ENCODE peak calls at places on chromosomes 3 and 15, in seven cellular contexts. One of them, this sample, is unnamed.

GRCh38 chr3:134606033-134607025 is 44.5 kb downstream of the KY start:
- DNase-seq in frontal cortex: no peak
- DNase-seq in activated CD4-positive, alpha-beta T cell treated with anti-CD3 and anti-CD28 coated beads, Interleukin-2, amount 10 ng/mL, durations not matched to agents 7 days and 5 days: no peak
- DNase-seq in pulmonary artery endothelial cell: no peak
- DNase-seq in LoVo: no peak
- DNase-seq in mesothelial cell of epicardium: no peak
- DNase-seq in KBM-7: peak; percentile 84
- DNase-seq in this sample: no peak

GRCh38 chr3:20405731-20406130 is 219.7 kb upstream of the SGO1 start:
- DNase-seq in frontal cortex: no peak
- DNase-seq in activated CD4-positive, alpha-beta T cell treated with anti-CD3 and anti-CD28 coated beads, Interleukin-2, amount 10 ng/mL, durations not matched to agents 7 days and 5 days: no peak
- DNase-seq in pulmonary artery endothelial cell: no peak
- DNase-seq in LoVo: no peak
- DNase-seq in mesothelial cell of epicardium: no peak
- DNase-seq in KBM-7: no peak
- DNase-seq in this sample: no peak

GRCh38 chr3:132164469-132165092 is 129.8 kb upstream of the CPNE4 start:
- DNase-seq in frontal cortex: no peak
- DNase-seq in activated CD4-positive, alpha-beta T cell treated with anti-CD3 and anti-CD28 coated beads, Interleukin-2, amount 10 ng/mL, durations not matched to agents 7 days and 5 days: no peak
- DNase-seq in pulmonary artery endothelial cell: no peak
- DNase-seq in LoVo: peak; percentile 2
- DNase-seq in mesothelial cell of epicardium: no peak
- DNase-seq in KBM-7: no peak
- DNase-seq in this sample: no peak

GRCh38 chr3:152745677-152746076 is 89.3 kb upstream of the P2RY1 start:
- DNase-seq in frontal cortex: no peak
- DNase-seq in activated CD4-positive, alpha-beta T cell treated with anti-CD3 and anti-CD28 coated beads, Interleukin-2, amount 10 ng/mL, durations not matched to agents 7 days and 5 days: no peak
- DNase-seq in pulmonary artery endothelial cell: no peak
- DNase-seq in LoVo: no peak
- DNase-seq in mesothelial cell of epicardium: no peak
- DNase-seq in KBM-7: no peak
- DNase-seq in this sample: no peak

GRCh38 chr15:63597033-63597790 is at the start of gene FBXL22:
- DNase-seq in frontal cortex: no peak
- DNase-seq in activated CD4-positive, alpha-beta T cell treated with anti-CD3 and anti-CD28 coated beads, Interleukin-2, amount 10 ng/mL, durations not matched to agents 7 days and 5 days: no peak
- DNase-seq in pulmonary artery endothelial cell: no peak
- DNase-seq in LoVo: no peak
- DNase-seq in mesothelial cell of epicardium: no peak
- DNase-seq in KBM-7: no peak
- DNase-seq in this sample: no peak

GRCh38 chr3:171783626-171784025 is 26.7 kb downstream of the PLD1 start:
- DNase-seq in frontal cortex: no peak
- DNase-seq in activated CD4-positive, alpha-beta T cell treated with anti-CD3 and anti-CD28 coated beads, Interleukin-2, amount 10 ng/mL, durations not matched to agents 7 days and 5 days: no peak
- DNase-seq in pulmonary artery endothelial cell: no peak
- DNase-seq in LoVo: no peak
- DNase-seq in mesothelial cell of epicardium: no peak
- DNase-seq in KBM-7: no peak
- DNase-seq in this sample: no peak

GRCh38 chr3:172332256-172333041 is 115.8 kb downstream of the GHSR start:
- DNase-seq in frontal cortex: peak; percentile 58
- DNase-seq in activated CD4-positive, alpha-beta T cell treated with anti-CD3 and anti-CD28 coated beads, Interleukin-2, amount 10 ng/mL, durations not matched to agents 7 days and 5 days: peak; percentile 60
- DNase-seq in pulmonary artery endothelial cell: no peak
- DNase-seq in LoVo: peak; percentile 58
- DNase-seq in mesothelial cell of epicardium: no peak
- DNase-seq in KBM-7: peak; percentile 70
- DNase-seq in this sample: peak; percentile 53

GRCh38 chr3:112628038-112628437 is 12.9 kb downstream of the CCDC80 start:
- DNase-seq in frontal cortex: no peak
- DNase-seq in activated CD4-positive, alpha-beta T cell treated with anti-CD3 and anti-CD28 coated beads, Interleukin-2, amount 10 ng/mL, durations not matched to agents 7 days and 5 days: no peak
- DNase-seq in pulmonary artery endothelial cell: no peak
- DNase-seq in LoVo: no peak
- DNase-seq in mesothelial cell of epicardium: no peak
- DNase-seq in KBM-7: no peak
- DNase-seq in this sample: no peak

GRCh38 chr3:101643861-101644613 is 32.9 kb downstream of the ZBTB11 start:
- DNase-seq in frontal cortex: no peak
- DNase-seq in activated CD4-positive, alpha-beta T cell treated with anti-CD3 and anti-CD28 coated beads, Interleukin-2, amount 10 ng/mL, durations not matched to agents 7 days and 5 days: peak; percentile 66
- DNase-seq in pulmonary artery endothelial cell: no peak
- DNase-seq in LoVo: peak; percentile 79
- DNase-seq in mesothelial cell of epicardium: no peak
- DNase-seq in KBM-7: peak; percentile 92
- DNase-seq in this sample: no peak

GRCh38 chr15:48695088-48695834 is 49.8 kb upstream of the FBN1 start:
- DNase-seq in frontal cortex: no peak
- DNase-seq in activated CD4-positive, alpha-beta T cell treated with anti-CD3 and anti-CD28 coated beads, Interleukin-2, amount 10 ng/mL, durations not matched to agents 7 days and 5 days: no peak
- DNase-seq in pulmonary artery endothelial cell: peak; percentile 19
- DNase-seq in LoVo: no peak
- DNase-seq in mesothelial cell of epicardium: no peak
- DNase-seq in KBM-7: no peak
- DNase-seq in this sample: peak; percentile 42

GRCh38 chr15:54660356-54660755 is 536.4 kb downstream of the RSL24D1 start:
- DNase-seq in frontal cortex: no peak
- DNase-seq in activated CD4-positive, alpha-beta T cell treated with anti-CD3 and anti-CD28 coated beads, Interleukin-2, amount 10 ng/mL, durations not matched to agents 7 days and 5 days: no peak
- DNase-seq in pulmonary artery endothelial cell: no peak
- DNase-seq in LoVo: no peak
- DNase-seq in mesothelial cell of epicardium: no peak
- DNase-seq in KBM-7: no peak
- DNase-seq in this sample: no peak

GRCh38 chr15:43093026-43093425 is 12.8 kb downstream of the UBR1 start:
- DNase-seq in frontal cortex: no peak
- DNase-seq in activated CD4-positive, alpha-beta T cell treated with anti-CD3 and anti-CD28 coated beads, Interleukin-2, amount 10 ng/mL, durations not matched to agents 7 days and 5 days: no peak
- DNase-seq in pulmonary artery endothelial cell: no peak
- DNase-seq in LoVo: no peak
- DNase-seq in mesothelial cell of epicardium: no peak
- DNase-seq in KBM-7: peak; percentile 58
- DNase-seq in this sample: no peak

GRCh38 chr3:11509175-11510000 is 134.3 kb downstream of the VGLL4 start:
- DNase-seq in frontal cortex: peak; percentile 56
- DNase-seq in activated CD4-positive, alpha-beta T cell treated with anti-CD3 and anti-CD28 coated beads, Interleukin-2, amount 10 ng/mL, durations not matched to agents 7 days and 5 days: no peak
- DNase-seq in pulmonary artery endothelial cell: peak; percentile 54
- DNase-seq in LoVo: peak; percentile 15
- DNase-seq in mesothelial cell of epicardium: no peak
- DNase-seq in KBM-7: peak; percentile 43
- DNase-seq in this sample: no peak

GRCh38 chr3:160127308-160127707 is 97.9 kb upstream of the C3orf80 start:
- DNase-seq in frontal cortex: no peak
- DNase-seq in activated CD4-positive, alpha-beta T cell treated with anti-CD3 and anti-CD28 coated beads, Interleukin-2, amount 10 ng/mL, durations not matched to agents 7 days and 5 days: no peak
- DNase-seq in pulmonary artery endothelial cell: no peak
- DNase-seq in LoVo: no peak
- DNase-seq in mesothelial cell of epicardium: no peak
- DNase-seq in KBM-7: no peak
- DNase-seq in this sample: no peak

GRCh38 chr3:55583475-55583874 is 96.4 kb upstream of the WNT5A start:
- DNase-seq in frontal cortex: no peak
- DNase-seq in activated CD4-positive, alpha-beta T cell treated with anti-CD3 and anti-CD28 coated beads, Interleukin-2, amount 10 ng/mL, durations not matched to agents 7 days and 5 days: no peak
- DNase-seq in pulmonary artery endothelial cell: no peak
- DNase-seq in LoVo: no peak
- DNase-seq in mesothelial cell of epicardium: no peak
- DNase-seq in KBM-7: no peak
- DNase-seq in this sample: no peak

GRCh38 chr3:44983413-44984040 is 7.5 kb downstream of the EXOSC7 start:
- DNase-seq in frontal cortex: no peak
- DNase-seq in activated CD4-positive, alpha-beta T cell treated with anti-CD3 and anti-CD28 coated beads, Interleukin-2, amount 10 ng/mL, durations not matched to agents 7 days and 5 days: no peak
- DNase-seq in pulmonary artery endothelial cell: no peak
- DNase-seq in LoVo: no peak
- DNase-seq in mesothelial cell of epicardium: no peak
- DNase-seq in KBM-7: no peak
- DNase-seq in this sample: peak; percentile 70

GRCh38 chr3:59374812-59375211 is 325.0 kb upstream of the CFAP20DC start:
- DNase-seq in frontal cortex: no peak
- DNase-seq in activated CD4-positive, alpha-beta T cell treated with anti-CD3 and anti-CD28 coated beads, Interleukin-2, amount 10 ng/mL, durations not matched to agents 7 days and 5 days: no peak
- DNase-seq in pulmonary artery endothelial cell: no peak
- DNase-seq in LoVo: no peak
- DNase-seq in mesothelial cell of epicardium: no peak
- DNase-seq in KBM-7: no peak
- DNase-seq in this sample: no peak

GRCh38 chr3:7913283-7913682 is 588.3 kb upstream of the LMCD1 start:
- DNase-seq in frontal cortex: no peak
- DNase-seq in activated CD4-positive, alpha-beta T cell treated with anti-CD3 and anti-CD28 coated beads, Interleukin-2, amount 10 ng/mL, durations not matched to agents 7 days and 5 days: no peak
- DNase-seq in pulmonary artery endothelial cell: no peak
- DNase-seq in LoVo: no peak
- DNase-seq in mesothelial cell of epicardium: no peak
- DNase-seq in KBM-7: no peak
- DNase-seq in this sample: no peak

GRCh38 chr3:111069974-111070751 is 1.5 kb upstream of the NECTIN3 start:
- DNase-seq in frontal cortex: no peak
- DNase-seq in activated CD4-positive, alpha-beta T cell treated with anti-CD3 and anti-CD28 coated beads, Interleukin-2, amount 10 ng/mL, durations not matched to agents 7 days and 5 days: no peak
- DNase-seq in pulmonary artery endothelial cell: no peak
- DNase-seq in LoVo: no peak
- DNase-seq in mesothelial cell of epicardium: no peak
- DNase-seq in KBM-7: no peak
- DNase-seq in this sample: peak; percentile 1

GRCh38 chr15:77617507-77618285 is 15.0 kb downstream of the LINGO1 start:
- DNase-seq in frontal cortex: no peak
- DNase-seq in activated CD4-positive, alpha-beta T cell treated with anti-CD3 and anti-CD28 coated beads, Interleukin-2, amount 10 ng/mL, durations not matched to agents 7 days and 5 days: no peak
- DNase-seq in pulmonary artery endothelial cell: no peak
- DNase-seq in LoVo: peak; percentile 19
- DNase-seq in mesothelial cell of epicardium: no peak
- DNase-seq in KBM-7: peak; percentile 77
- DNase-seq in this sample: no peak

GRCh38 chr3:127486337-127486944 is 104.1 kb downstream of the TPRA1 start:
- DNase-seq in frontal cortex: no peak
- DNase-seq in activated CD4-positive, alpha-beta T cell treated with anti-CD3 and anti-CD28 coated beads, Interleukin-2, amount 10 ng/mL, durations not matched to agents 7 days and 5 days: no peak
- DNase-seq in pulmonary artery endothelial cell: no peak
- DNase-seq in LoVo: no peak
- DNase-seq in mesothelial cell of epicardium: no peak
- DNase-seq in KBM-7: no peak
- DNase-seq in this sample: no peak

GRCh38 chr3:126704494-126705214 is 614 bp downstream of the CHCHD6 start:
- DNase-seq in frontal cortex: peak; percentile 23
- DNase-seq in activated CD4-positive, alpha-beta T cell treated with anti-CD3 and anti-CD28 coated beads, Interleukin-2, amount 10 ng/mL, durations not matched to agents 7 days and 5 days: no peak
- DNase-seq in pulmonary artery endothelial cell: no peak
- DNase-seq in LoVo: no peak
- DNase-seq in mesothelial cell of epicardium: no peak
- DNase-seq in KBM-7: no peak
- DNase-seq in this sample: peak; percentile 24

GRCh38 chr3:186828340-186828739 is 14.2 kb upstream of the ADIPOQ start:
- DNase-seq in frontal cortex: no peak
- DNase-seq in activated CD4-positive, alpha-beta T cell treated with anti-CD3 and anti-CD28 coated beads, Interleukin-2, amount 10 ng/mL, durations not matched to agents 7 days and 5 days: no peak
- DNase-seq in pulmonary artery endothelial cell: no peak
- DNase-seq in LoVo: no peak
- DNase-seq in mesothelial cell of epicardium: no peak
- DNase-seq in KBM-7: no peak
- DNase-seq in this sample: no peak

GRCh38 chr3:99429501-99429900 is 208.9 kb upstream of the COL8A1 start:
- DNase-seq in frontal cortex: no peak
- DNase-seq in activated CD4-positive, alpha-beta T cell treated with anti-CD3 and anti-CD28 coated beads, Interleukin-2, amount 10 ng/mL, durations not matched to agents 7 days and 5 days: no peak
- DNase-seq in pulmonary artery endothelial cell: no peak
- DNase-seq in LoVo: no peak
- DNase-seq in mesothelial cell of epicardium: no peak
- DNase-seq in KBM-7: no peak
- DNase-seq in this sample: no peak